ENCODE peak calls at places on chromosomes 2 and 18, in nine cellular contexts. M is neural crest cell; D is AG04450; X is suprapubic skin; Q is M059J; E is stimulated activated CD4-positive, alpha-beta T cell treated with anti-CD3 and anti-CD28 coated beads, Interleukin-2, amount 100 ng/mL, for 48 hours; T is germinal center; W is 8988T; P is foreskin melanocyte. R is an unnamed sample.

GRCh38 chr2:120939595-120940318 is 204.1 kb downstream of the GLI2 start:
- DNase-seq in M (no peak), D (peak; percentile 71), X (no peak), Q (peak; percentile 87), E (no peak), T (no peak), W (no peak), P (no peak), R (peak; percentile 86)

GRCh38 chr2:170843656-170844055 is 27.0 kb downstream of the GAD1 start:
- DNase-seq in M (no peak), D (no peak), X (no peak), Q (peak; percentile 92), E (no peak), T (no peak), W (no peak), P (no peak), R (peak; percentile 15)

GRCh38 chr2:150596071-150596470 is 108.6 kb upstream of the RND3 start:
- DNase-seq in M (no peak), D (no peak), X (no peak), Q (no peak), E (no peak), T (no peak), W (no peak), P (peak; percentile 51), R (peak; percentile 64)

GRCh38 chr2:10085852-10086148 is 5.6 kb upstream of the CYS1 start:
- DNase-seq in M (no peak), D (no peak), X (no peak), Q (no peak), E (no peak), T (no peak), W (no peak), P (no peak), R (no peak)

GRCh38 chr2:219464286-219465032 is 29.8 kb downstream of the SPEG start:
- DNase-seq in M (no peak), D (no peak), X (no peak), Q (no peak), E (no peak), T (no peak), W (no peak), P (no peak), R (no peak)

GRCh38 chr2:96245609-96246390 is 20.0 kb downstream of the TMEM127 start:
- DNase-seq in M (no peak), D (no peak), X (no peak), Q (peak; percentile 25), E (no peak), T (no peak), W (no peak), P (no peak), R (peak; percentile 69)

GRCh38 chr2:120914839-120915521 is 179.3 kb downstream of the GLI2 start:
- DNase-seq in M (no peak), D (peak; percentile 68), X (peak; percentile 85), Q (peak; percentile 93), E (no peak), T (no peak), W (peak; percentile 80), P (peak; percentile 87), R (peak; percentile 92)

GRCh38 chr2:171430516-171431410 is 3.0 kb downstream of the METTL8 start:
- DNase-seq in M (no peak), D (no peak), X (no peak), Q (no peak), E (no peak), T (no peak), W (no peak), P (no peak), R (no peak)

GRCh38 chr2:180696005-180696404 is 284.4 kb upstream of the UBE2E3 start:
- DNase-seq in M (no peak), D (no peak), X (no peak), Q (no peak), E (no peak), T (no peak), W (no peak), P (no peak), R (no peak)

GRCh38 chr2:10196948-10197717 is 74.6 kb downstream of the RRM2 start:
- DNase-seq in M (no peak), D (no peak), X (no peak), Q (no peak), E (no peak), T (no peak), W (no peak), P (no peak), R (no peak)

GRCh38 chr2:120886967-120887672 is 151.5 kb downstream of the GLI2 start:
- DNase-seq in M (no peak), D (no peak), X (no peak), Q (no peak), E (no peak), T (no peak), W (no peak), P (no peak), R (no peak)

GRCh38 chr2:29430382-29431112 is 315.3 kb downstream of the CLIP4 start:
- DNase-seq in M (no peak), D (no peak), X (no peak), Q (peak; percentile 67), E (no peak), T (no peak), W (no peak), P (no peak), R (no peak)

GRCh38 chr2:31739156-31739555 is 158.4 kb upstream of the SRD5A2 start:
- DNase-seq in M (no peak), D (no peak), X (no peak), Q (no peak), E (no peak), T (no peak), W (no peak), P (no peak), R (no peak)

GRCh38 chr2:199477277-199477834 is 19.6 kb upstream of the SATB2 start:
- DNase-seq in M (no peak), D (no peak), X (no peak), Q (no peak), E (no peak), T (no peak), W (no peak), P (no peak), R (no peak)

GRCh38 chr2:104290566-104290891 is 563.4 kb upstream of the POU3F3 start:
- DNase-seq in M (no peak), D (no peak), X (no peak), Q (no peak), E (no peak), T (no peak), W (no peak), P (no peak), R (no peak)

GRCh38 chr2:143616452-143616851 is 487.2 kb downstream of the ARHGAP15 start:
- DNase-seq in M (no peak), D (no peak), X (no peak), Q (no peak), E (no peak), T (no peak), W (no peak), P (no peak), R (no peak)

GRCh38 chr18:76464281-76465259 is 30.5 kb downstream of the ZNF516 start:
- DNase-seq in M (no peak), D (no peak), X (peak; percentile 45), Q (no peak), E (no peak), T (no peak), W (no peak), P (no peak), R (no peak)

GRCh38 chr2:190340369-190340768 is 3.0 kb upstream of the INPP1 start:
- DNase-seq in M (peak; percentile 13), D (no peak), X (no peak), Q (peak; percentile 39), E (no peak), T (no peak), W (no peak), P (peak; percentile 51), R (peak; percentile 52)

GRCh38 chr2:230582851-230583283 is 129.8 kb upstream of the CAB39 start:
- DNase-seq in M (no peak), D (no peak), X (no peak), Q (peak; percentile 52), E (no peak), T (peak; percentile 56), W (no peak), P (no peak), R (peak; percentile 90)

GRCh38 chr2:239725551-239725890 is 299.6 kb downstream of the NDUFA10 start:
- DNase-seq in M (no peak), D (no peak), X (peak; percentile 59), Q (no peak), E (no peak), T (no peak), W (peak; percentile 15), P (no peak), R (no peak)

GRCh38 chr2:16312771-16313170 is 352.9 kb downstream of the CYRIA start:
- DNase-seq in M (no peak), D (no peak), X (no peak), Q (no peak), E (no peak), T (no peak), W (no peak), P (no peak), R (no peak)

GRCh38 chr2:217108086-217108485 is 248.2 kb upstream of the TNP1 start:
- DNase-seq in M (no peak), D (no peak), X (no peak), Q (no peak), E (no peak), T (no peak), W (no peak), P (no peak), R (no peak)

GRCh38 chr18:23283933-23284430 is 148.7 kb downstream of the CABLES1 start:
- DNase-seq in M (no peak), D (no peak), X (no peak), Q (peak; percentile 93), E (peak; percentile 7), T (no peak), W (peak; percentile 86), P (no peak), R (peak; percentile 21)

GRCh38 chr2:36438454-36438977 is 82.9 kb downstream of the CRIM1 start:
- DNase-seq in M (no peak), D (peak; percentile 92), X (no peak), Q (peak; percentile 97), E (no peak), T (no peak), W (peak; percentile 38), P (peak; percentile 59), R (peak; percentile 94)

GRCh38 chr2:182941121-182941713 is 74.8 kb upstream of the FRZB start:
- DNase-seq in M (no peak), D (no peak), X (no peak), Q (no peak), E (no peak), T (no peak), W (no peak), P (no peak), R (no peak)

GRCh38 chr2:196334710-196335109 is 163.3 kb upstream of the STK17B start:
- DNase-seq in M (no peak), D (no peak), X (no peak), Q (peak; percentile 20), E (no peak), T (no peak), W (no peak), P (no peak), R (peak; percentile 47)

GRCh38 chr2:98281607-98282006 is 64.6 kb upstream of the CNGA3 start:
- DNase-seq in M (no peak), D (no peak), X (no peak), Q (no peak), E (no peak), T (no peak), W (no peak), P (no peak), R (no peak)

GRCh38 chr2:234291765-234292204 is 205.1 kb downstream of the ARL4C start:
- DNase-seq in M (no peak), D (no peak), X (peak; percentile 70), Q (peak; percentile 77), E (no peak), T (no peak), W (no peak), P (no peak), R (peak; percentile 82)

GRCh38 chr2:136381245-136381644 is 263.3 kb upstream of the CXCR4 start:
- DNase-seq in M (no peak), D (no peak), X (no peak), Q (no peak), E (no peak), T (no peak), W (no peak), P (no peak), R (no peak)

GRCh38 chr2:529425-529824 is 147.8 kb downstream of the TMEM18 start:
- DNase-seq in M (no peak), D (no peak), X (no peak), Q (peak; percentile 9), E (no peak), T (peak; percentile 54), W (no peak), P (no peak), R (peak; percentile 14)

GRCh38 chr2:64482765-64483504 is 29.0 kb downstream of the LGALSL start:
- DNase-seq in M (no peak), D (no peak), X (no peak), Q (peak; percentile 73), E (no peak), T (no peak), W (no peak), P (no peak), R (peak; percentile 23)